ENCODE peak calls at places on chromosomes 1 and 21, in eight cellular contexts. One of them, this sample, is unnamed.

GRCh38 chr1:101022294-101022693 is 3.3 kb downstream of the DPH5 start:
- DNase-seq in activated T-helper 9 cell treated with anti-CD3 and anti-CD28 coated beads, Interleukin-2, amount 50 U/mL, for 16 hours: no peak
- DNase-seq in stimulated activated CD4-positive, alpha-beta T cell treated with anti-CD3 and anti-CD28 coated beads, Interleukin-4, amount 100 ng/mL, for 48 hours: no peak
- DNase-seq in NCI-H2171 treated with DMSO at 0.1 percent for 48 hours: no peak
- DNase-seq in Right ventricle myocardium inferior: no peak
- DNase-seq in effector memory CD4-positive, alpha-beta T cell: no peak
- DNase-seq in right cardiac atrium: no peak
- DNase-seq in caudate nucleus: no peak
- DNase-seq in this sample: no peak

GRCh38 chr1:116166011-116166571 is 54.9 kb downstream of the MAB21L3 start:
- DNase-seq in activated T-helper 9 cell treated with anti-CD3 and anti-CD28 coated beads, Interleukin-2, amount 50 U/mL, for 16 hours: no peak
- DNase-seq in Right ventricle myocardium inferior: no peak
- DNase-seq in NCI-H2171 treated with DMSO at 0.1 percent for 48 hours: no peak
- DNase-seq in stimulated activated CD4-positive, alpha-beta T cell treated with anti-CD3 and anti-CD28 coated beads, Interleukin-4, amount 100 ng/mL, for 48 hours: no peak
- DNase-seq in right cardiac atrium: no peak
- DNase-seq in caudate nucleus: no peak
- DNase-seq in effector memory CD4-positive, alpha-beta T cell: no peak
- DNase-seq in this sample: no peak

GRCh38 chr1:184827600-184828368 is 73.1 kb upstream of the EDEM3 start:
- DNase-seq in effector memory CD4-positive, alpha-beta T cell: no peak
- DNase-seq in stimulated activated CD4-positive, alpha-beta T cell treated with anti-CD3 and anti-CD28 coated beads, Interleukin-4, amount 100 ng/mL, for 48 hours: no peak
- DNase-seq in caudate nucleus: no peak
- DNase-seq in Right ventricle myocardium inferior: no peak
- DNase-seq in NCI-H2171 treated with DMSO at 0.1 percent for 48 hours: no peak
- DNase-seq in right cardiac atrium: no peak
- DNase-seq in activated T-helper 9 cell treated with anti-CD3 and anti-CD28 coated beads, Interleukin-2, amount 50 U/mL, for 16 hours: no peak
- DNase-seq in this sample: no peak

GRCh38 chr21:25986928-25987327 is 183.6 kb downstream of the APP start:
- DNase-seq in right cardiac atrium: no peak
- DNase-seq in NCI-H2171 treated with DMSO at 0.1 percent for 48 hours: peak
- DNase-seq in caudate nucleus: no peak
- DNase-seq in stimulated activated CD4-positive, alpha-beta T cell treated with anti-CD3 and anti-CD28 coated beads, Interleukin-4, amount 100 ng/mL, for 48 hours: no peak
- DNase-seq in Right ventricle myocardium inferior: no peak
- DNase-seq in effector memory CD4-positive, alpha-beta T cell: no peak
- DNase-seq in activated T-helper 9 cell treated with anti-CD3 and anti-CD28 coated beads, Interleukin-2, amount 50 U/mL, for 16 hours: no peak
- DNase-seq in this sample: no peak

GRCh38 chr1:18597159-18598042 is 33.2 kb upstream of the PAX7 start:
- DNase-seq in stimulated activated CD4-positive, alpha-beta T cell treated with anti-CD3 and anti-CD28 coated beads, Interleukin-4, amount 100 ng/mL, for 48 hours: peak
- DNase-seq in effector memory CD4-positive, alpha-beta T cell: no peak
- DNase-seq in caudate nucleus: peak
- DNase-seq in right cardiac atrium: peak
- DNase-seq in NCI-H2171 treated with DMSO at 0.1 percent for 48 hours: peak
- DNase-seq in Right ventricle myocardium inferior: peak
- DNase-seq in activated T-helper 9 cell treated with anti-CD3 and anti-CD28 coated beads, Interleukin-2, amount 50 U/mL, for 16 hours: peak
- DNase-seq in this sample: peak

GRCh38 chr1:45348020-45348419 is 7.8 kb upstream of the MUTYH start:
- DNase-seq in caudate nucleus: no peak
- DNase-seq in Right ventricle myocardium inferior: no peak
- DNase-seq in stimulated activated CD4-positive, alpha-beta T cell treated with anti-CD3 and anti-CD28 coated beads, Interleukin-4, amount 100 ng/mL, for 48 hours: no peak
- DNase-seq in right cardiac atrium: no peak
- DNase-seq in NCI-H2171 treated with DMSO at 0.1 percent for 48 hours: no peak
- DNase-seq in activated T-helper 9 cell treated with anti-CD3 and anti-CD28 coated beads, Interleukin-2, amount 50 U/mL, for 16 hours: no peak
- DNase-seq in effector memory CD4-positive, alpha-beta T cell: no peak
- DNase-seq in this sample: no peak

GRCh38 chr1:200367841-200368534 is 41.8 kb downstream of the ZNF281 start:
- DNase-seq in stimulated activated CD4-positive, alpha-beta T cell treated with anti-CD3 and anti-CD28 coated beads, Interleukin-4, amount 100 ng/mL, for 48 hours: no peak
- DNase-seq in right cardiac atrium: no peak
- DNase-seq in effector memory CD4-positive, alpha-beta T cell: no peak
- DNase-seq in Right ventricle myocardium inferior: no peak
- DNase-seq in caudate nucleus: peak
- DNase-seq in activated T-helper 9 cell treated with anti-CD3 and anti-CD28 coated beads, Interleukin-2, amount 50 U/mL, for 16 hours: no peak
- DNase-seq in NCI-H2171 treated with DMSO at 0.1 percent for 48 hours: no peak
- DNase-seq in this sample: no peak

GRCh38 chr21:42835611-42836401 is 43.5 kb downstream of the WDR4 start:
- DNase-seq in effector memory CD4-positive, alpha-beta T cell: no peak
- DNase-seq in Right ventricle myocardium inferior: no peak
- DNase-seq in right cardiac atrium: no peak
- DNase-seq in activated T-helper 9 cell treated with anti-CD3 and anti-CD28 coated beads, Interleukin-2, amount 50 U/mL, for 16 hours: no peak
- DNase-seq in caudate nucleus: no peak
- DNase-seq in NCI-H2171 treated with DMSO at 0.1 percent for 48 hours: no peak
- DNase-seq in stimulated activated CD4-positive, alpha-beta T cell treated with anti-CD3 and anti-CD28 coated beads, Interleukin-4, amount 100 ng/mL, for 48 hours: no peak
- DNase-seq in this sample: no peak

GRCh38 chr21:43639470-43640178 is 19.7 kb downstream of the HSF2BP start:
- DNase-seq in NCI-H2171 treated with DMSO at 0.1 percent for 48 hours: no peak
- DNase-seq in stimulated activated CD4-positive, alpha-beta T cell treated with anti-CD3 and anti-CD28 coated beads, Interleukin-4, amount 100 ng/mL, for 48 hours: no peak
- DNase-seq in caudate nucleus: no peak
- DNase-seq in activated T-helper 9 cell treated with anti-CD3 and anti-CD28 coated beads, Interleukin-2, amount 50 U/mL, for 16 hours: no peak
- DNase-seq in Right ventricle myocardium inferior: no peak
- DNase-seq in right cardiac atrium: no peak
- DNase-seq in effector memory CD4-positive, alpha-beta T cell: no peak
- DNase-seq in this sample: no peak

GRCh38 chr1:112904071-112904830 is 51.7 kb downstream of the SLC16A1 start:
- DNase-seq in activated T-helper 9 cell treated with anti-CD3 and anti-CD28 coated beads, Interleukin-2, amount 50 U/mL, for 16 hours: peak
- DNase-seq in NCI-H2171 treated with DMSO at 0.1 percent for 48 hours: no peak
- DNase-seq in right cardiac atrium: no peak
- DNase-seq in stimulated activated CD4-positive, alpha-beta T cell treated with anti-CD3 and anti-CD28 coated beads, Interleukin-4, amount 100 ng/mL, for 48 hours: peak
- DNase-seq in caudate nucleus: no peak
- DNase-seq in effector memory CD4-positive, alpha-beta T cell: no peak
- DNase-seq in Right ventricle myocardium inferior: no peak
- DNase-seq in this sample: no peak

GRCh38 chr1:10833630-10834557 is 37.4 kb upstream of the CASZ1 start:
- DNase-seq in Right ventricle myocardium inferior: no peak
- DNase-seq in caudate nucleus: no peak
- DNase-seq in NCI-H2171 treated with DMSO at 0.1 percent for 48 hours: no peak
- DNase-seq in effector memory CD4-positive, alpha-beta T cell: no peak
- DNase-seq in activated T-helper 9 cell treated with anti-CD3 and anti-CD28 coated beads, Interleukin-2, amount 50 U/mL, for 16 hours: no peak
- DNase-seq in right cardiac atrium: peak
- DNase-seq in stimulated activated CD4-positive, alpha-beta T cell treated with anti-CD3 and anti-CD28 coated beads, Interleukin-4, amount 100 ng/mL, for 48 hours: no peak
- DNase-seq in this sample: no peak

GRCh38 chr1:197768014-197768413 is 7.3 kb downstream of the DENND1B start:
- DNase-seq in caudate nucleus: no peak
- DNase-seq in effector memory CD4-positive, alpha-beta T cell: no peak
- DNase-seq in NCI-H2171 treated with DMSO at 0.1 percent for 48 hours: no peak
- DNase-seq in activated T-helper 9 cell treated with anti-CD3 and anti-CD28 coated beads, Interleukin-2, amount 50 U/mL, for 16 hours: no peak
- DNase-seq in right cardiac atrium: no peak
- DNase-seq in Right ventricle myocardium inferior: no peak
- DNase-seq in stimulated activated CD4-positive, alpha-beta T cell treated with anti-CD3 and anti-CD28 coated beads, Interleukin-4, amount 100 ng/mL, for 48 hours: no peak
- DNase-seq in this sample: no peak

GRCh38 chr1:197144570-197145325 is 1.7 kb downstream of the ASPM start:
- DNase-seq in NCI-H2171 treated with DMSO at 0.1 percent for 48 hours: no peak
- DNase-seq in Right ventricle myocardium inferior: no peak
- DNase-seq in stimulated activated CD4-positive, alpha-beta T cell treated with anti-CD3 and anti-CD28 coated beads, Interleukin-4, amount 100 ng/mL, for 48 hours: no peak
- DNase-seq in activated T-helper 9 cell treated with anti-CD3 and anti-CD28 coated beads, Interleukin-2, amount 50 U/mL, for 16 hours: no peak
- DNase-seq in right cardiac atrium: no peak
- DNase-seq in caudate nucleus: no peak
- DNase-seq in effector memory CD4-positive, alpha-beta T cell: no peak
- DNase-seq in this sample: no peak

GRCh38 chr21:35505067-35505466 is 456.0 kb upstream of the RUNX1 start:
- DNase-seq in right cardiac atrium: no peak
- DNase-seq in Right ventricle myocardium inferior: no peak
- DNase-seq in NCI-H2171 treated with DMSO at 0.1 percent for 48 hours: no peak
- DNase-seq in activated T-helper 9 cell treated with anti-CD3 and anti-CD28 coated beads, Interleukin-2, amount 50 U/mL, for 16 hours: no peak
- DNase-seq in effector memory CD4-positive, alpha-beta T cell: no peak
- DNase-seq in caudate nucleus: no peak
- DNase-seq in stimulated activated CD4-positive, alpha-beta T cell treated with anti-CD3 and anti-CD28 coated beads, Interleukin-4, amount 100 ng/mL, for 48 hours: no peak
- DNase-seq in this sample: no peak